ENCODE peak calls at places on chromosomes 2 and 18, in eight cellular contexts. Y is Right ventricle myocardium inferior; H is NAMALWA; Q is stimulated activated CD8-positive, alpha-beta memory T cell treated with anti-CD3 and anti-CD28 coated beads, Interleukin-4, amount 100 ng/mL, for 1 hour; E is progenitor cell of endocrine pancreas; S is ACHN; O is Panc1; F is HTR-8/SVneo. W is an unnamed sample.

GRCh38 chr2:46749042-46749461 is 166.6 kb downstream of the MCFD2 start:
- DNase-seq in E (no peak), H (no peak), O (peak; percentile 25), Y (no peak), F (peak; percentile 39), S (peak; percentile 36), Q (no peak), W (no peak)

GRCh38 chr2:221241072-221241471 is 331.0 kb downstream of the EPHA4 start:
- DNase-seq in Y (no peak), Q (no peak), H (no peak), E (no peak), S (no peak), O (no peak), F (no peak), W (no peak)

GRCh38 chr2:22890142-22890541 is 494.8 kb upstream of the KLHL29 start:
- DNase-seq in S (no peak), Y (no peak), Q (no peak), F (no peak), E (no peak), H (no peak), O (no peak), W (no peak)

GRCh38 chr2:8692783-8693768 is 11.2 kb downstream of the ID2 start:
- DNase-seq in F (no peak), Y (no peak), E (no peak), H (peak; percentile 43), S (peak; percentile 57), Q (no peak), O (no peak), W (no peak)

GRCh38 chr2:172282944-172283343 is 144.4 kb upstream of the ITGA6 start:
- DNase-seq in O (no peak), Q (no peak), H (no peak), F (peak; percentile 72), E (no peak), Y (no peak), S (no peak), W (no peak)

GRCh38 chr2:160440888-160441287 is 52.7 kb downstream of the RBMS1 start:
- DNase-seq in S (no peak), H (no peak), Y (no peak), O (no peak), Q (no peak), E (no peak), F (no peak), W (no peak)

GRCh38 chr2:236768393-236769140 is 198.9 kb downstream of the ACKR3 start:
- DNase-seq in Y (no peak), Q (no peak), H (no peak), O (no peak), E (no peak), S (peak; percentile 7), F (no peak), W (no peak)

GRCh38 chr2:39875914-39876267 is 96.8 kb upstream of the THUMPD2 start:
- DNase-seq in O (no peak), E (no peak), Q (no peak), S (no peak), H (no peak), Y (no peak), F (no peak), W (no peak)

GRCh38 chr2:233443511-233444183 is 89.4 kb downstream of the DGKD start:
- DNase-seq in F (peak; percentile 90), H (peak; percentile 82), Q (peak; percentile 66), E (peak; percentile 54), S (peak; percentile 81), Y (peak; percentile 86), O (no peak), W (peak; percentile 53)

GRCh38 chr18:44744206-44745180 is 63.8 kb downstream of the SETBP1 start:
- DNase-seq in Q (no peak), Y (no peak), E (peak; percentile 15), O (no peak), H (no peak), S (no peak), F (no peak), W (no peak)

GRCh38 chr2:211055438-211055837 is 499.0 kb downstream of the CPS1 start:
- DNase-seq in E (no peak), Q (no peak), Y (no peak), F (peak; percentile 2), H (no peak), O (no peak), S (peak; percentile 6), W (peak; percentile 8)

GRCh38 chr18:1412660-1413659 is 508.3 kb downstream of the ADCYAP1 start:
- DNase-seq in O (no peak), Q (no peak), F (peak; percentile 1), S (no peak), Y (no peak), E (no peak), H (no peak), W (no peak)

GRCh38 chr2:207260021-207260420 is 94.3 kb upstream of the KLF7 start:
- DNase-seq in E (no peak), O (no peak), F (no peak), H (no peak), Y (no peak), S (no peak), Q (no peak), W (no peak)

GRCh38 chr2:16196687-16197503 is 256.5 kb downstream of the MYCN start:
- DNase-seq in H (no peak), F (no peak), O (no peak), Y (no peak), E (no peak), Q (no peak), S (no peak), W (no peak)

GRCh38 chr2:179253226-179253625 is 11.4 kb downstream of the SESTD1 start:
- DNase-seq in F (no peak), Y (no peak), E (no peak), O (no peak), S (no peak), Q (no peak), H (peak; percentile 24), W (no peak)

GRCh38 chr2:188609321-188610049 is 317.8 kb downstream of the GULP1 start:
- DNase-seq in S (peak; percentile 57), Q (no peak), E (no peak), F (no peak), H (no peak), O (no peak), Y (no peak), W (no peak)

GRCh38 chr2:101310591-101311389 is 2.3 kb upstream of the RNF149 start:
- DNase-seq in S (no peak), Q (no peak), Y (no peak), E (no peak), F (no peak), H (no peak), O (no peak), W (no peak)

GRCh38 chr2:240966457-240966905 is 31.9 kb upstream of the SNED1 start:
- DNase-seq in F (no peak), S (no peak), H (no peak), E (no peak), Q (no peak), Y (no peak), O (no peak), W (no peak)

GRCh38 chr2:10471956-10472355 is 23.8 kb upstream of the ODC1 start:
- DNase-seq in Y (no peak), O (no peak), H (no peak), S (no peak), E (no peak), F (peak; percentile 25), Q (no peak), W (no peak)

GRCh38 chr2:231666171-231667095 is 41.9 kb upstream of the PTMA start:
- DNase-seq in Q (no peak), F (peak; percentile 89), O (peak; percentile 74), S (peak; percentile 97), E (peak; percentile 69), H (no peak), Y (peak; percentile 97), W (peak; percentile 94)

GRCh38 chr2:150327546-150328495 is 159.6 kb downstream of the RND3 start:
- DNase-seq in E (no peak), S (no peak), O (no peak), F (no peak), Q (no peak), Y (no peak), H (no peak), W (no peak)

GRCh38 chr2:23489471-23490400 is 104.8 kb downstream of the KLHL29 start:
- DNase-seq in H (no peak), Q (no peak), Y (no peak), F (no peak), S (no peak), E (no peak), O (no peak), W (no peak)

GRCh38 chr2:156125018-156125417 is 207.5 kb downstream of the NR4A2 start:
- DNase-seq in H (no peak), Q (no peak), Y (no peak), S (no peak), F (no peak), E (no peak), O (no peak), W (no peak)

GRCh38 chr18:64271264-64271663 is 122.4 kb upstream of the LINC00305 start:
- DNase-seq in F (no peak), H (no peak), Q (no peak), S (no peak), O (no peak), E (no peak), Y (peak; percentile 70), W (no peak)

GRCh38 chr18:39166776-39167175 is 1601.2 kb upstream of the CELF4 start:
- DNase-seq in H (no peak), E (no peak), O (no peak), S (no peak), Y (no peak), Q (no peak), F (no peak), W (no peak)

GRCh38 chr2:216392945-216393840 is 19.1 kb upstream of the SMARCAL1 start:
- DNase-seq in O (no peak), S (no peak), F (no peak), H (no peak), Q (no peak), E (no peak), Y (no peak), W (no peak)

GRCh38 chr2:237533668-237534138 is 32.7 kb upstream of the PRLH start:
- DNase-seq in E (no peak), Y (no peak), H (no peak), F (no peak), Q (no peak), O (no peak), S (no peak), W (no peak)

GRCh38 chr2:231780123-231780908 is 766 bp downstream of the PDE6D start:
- DNase-seq in H (peak; percentile 16), E (peak; percentile 12), Q (no peak), F (peak; percentile 27), O (no peak), Y (no peak), S (peak; percentile 45), W (no peak)

GRCh38 chr2:9251154-9252001 is 44.8 kb downstream of the ASAP2 start:
- DNase-seq in Q (no peak), H (no peak), Y (no peak), F (peak; percentile 94), S (peak; percentile 64), E (no peak), O (no peak), W (no peak)

GRCh38 chr18:3207565-3207964 is 12.2 kb downstream of the MYOM1 start:
- DNase-seq in Q (no peak), F (peak; percentile 9), H (no peak), Y (no peak), S (peak; percentile 29), E (no peak), O (no peak), W (peak; percentile 22)